ENCODE peak calls at places on chromosome 4, in four cellular contexts. B is nephron progenitor cell, P is fibroblast of lung, T is endothelial cell. R is an unnamed sample.

GRCh38 chr4:155784637-155785036 is 25.8 kb downstream of the GUCY1B1 start:
- DNase-seq in B (no peak), P (no peak), T (no peak), R (no peak)

GRCh38 chr4:173318648-173319211 is 15.4 kb downstream of the HMGB2 start:
- DNase-seq in B (no peak), P (peak; percentile 61), T (no peak), R (no peak)

GRCh38 chr4:65316534-65316933 is 353.8 kb downstream of the EPHA5 start:
- DNase-seq in B (no peak), P (no peak), T (no peak), R (no peak)

GRCh38 chr4:102390438-102390837 is 45.2 kb upstream of the SLC39A8 start:
- DNase-seq in B (no peak), P (peak; percentile 79), T (no peak), R (no peak)

GRCh38 chr4:147638942-147639341 is 21.7 kb downstream of the TMEM184C start:
- DNase-seq in B (no peak), P (peak; percentile 68), T (no peak), R (no peak)

GRCh38 chr4:4758708-4759107 is 100.8 kb upstream of the MSX1 start:
- DNase-seq in B (no peak), P (no peak), T (no peak), R (no peak)

GRCh38 chr4:1395941-1396805 is 10.1 kb downstream of the NKX1-1 start:
- DNase-seq in B (peak; percentile 1), P (no peak), T (no peak), R (no peak)

GRCh38 chr4:4851906-4852305 is 7.6 kb upstream of the MSX1 start:
- DNase-seq in B (no peak), P (no peak), T (no peak), R (no peak)

GRCh38 chr4:7677086-7677485 is 242.4 kb upstream of the PSAPL1 start:
- DNase-seq in B (no peak), P (no peak), T (no peak), R (no peak)

GRCh38 chr4:5863461-5864113 is 29.3 kb downstream of the CRMP1 start:
- DNase-seq in B (no peak), P (peak; percentile 98), T (no peak), R (no peak)

GRCh38 chr4:60605651-60606354 is 594.3 kb upstream of the ADGRL3 start:
- DNase-seq in B (no peak), P (peak; percentile 44), T (no peak), R (no peak)

GRCh38 chr4:94714761-94715160 is 43.0 kb upstream of the BMPR1B start:
- DNase-seq in B (no peak), P (peak; percentile 89), T (no peak), R (no peak)

GRCh38 chr4:182975806-182976205 is 58.6 kb upstream of the DCTD start:
- DNase-seq in B (no peak), P (peak; percentile 92), T (no peak), R (no peak)

GRCh38 chr4:21304061-21304541 is 603.8 kb downstream of the PACRGL start:
- DNase-seq in B (peak; percentile 73), P (no peak), T (peak; percentile 64), R (peak; percentile 76)

GRCh38 chr4:54318904-54319303 is 89.8 kb downstream of the PDGFRA start:
- DNase-seq in B (peak; percentile 36), P (peak; percentile 44), T (peak; percentile 47), R (no peak)

GRCh38 chr4:183329954-183330742 is 7.9 kb upstream of the CLDN24 start:
- DNase-seq in B (no peak), P (no peak), T (no peak), R (no peak)

GRCh38 chr4:78032446-78032845 is 24.7 kb upstream of the FRAS1 start:
- DNase-seq in B (no peak), P (no peak), T (no peak), R (no peak)

GRCh38 chr4:78032929-78033328 is 24.2 kb upstream of the FRAS1 start:
- DNase-seq in B (no peak), P (no peak), T (no peak), R (no peak)

GRCh38 chr4:78033859-78034258 is 23.3 kb upstream of the FRAS1 start:
- DNase-seq in B (no peak), P (peak; percentile 4), T (no peak), R (no peak)

GRCh38 chr4:78031457-78031856 is 25.7 kb upstream of the FRAS1 start:
- DNase-seq in B (no peak), P (no peak), T (no peak), R (no peak)
- TF ChIP-seq CTCF in B (no peak), P (no peak), T (no peak), R (no peak)

GRCh38 chr4:73523126-73523525 is 41.6 kb downstream of the AFM start:
- DNase-seq in B (no peak), P (no peak), T (no peak), R (no peak)

GRCh38 chr4:73518340-73518739 is 36.8 kb downstream of the AFM start:
- DNase-seq in B (no peak), P (no peak), T (no peak), R (no peak)

GRCh38 chr4:73525611-73526010 is 44.1 kb downstream of the AFM start:
- DNase-seq in B (no peak), P (no peak), T (no peak), R (no peak)

GRCh38 chr4:73520821-73521220 is 39.3 kb downstream of the AFM start:
- DNase-seq in B (no peak), P (peak; percentile 63), T (no peak), R (no peak)
- TF ChIP-seq CTCF in B (no peak), P (no peak), T (no peak), R (no peak)

GRCh38 chr4:27001398-27002164 is 140.9 kb downstream of the STIM2 start:
- DNase-seq in B (no peak), P (no peak), T (no peak), R (no peak)
- TF ChIP-seq CTCF in B (no peak), P (no peak), T (no peak), R (peak; percentile 24)

DNA sequence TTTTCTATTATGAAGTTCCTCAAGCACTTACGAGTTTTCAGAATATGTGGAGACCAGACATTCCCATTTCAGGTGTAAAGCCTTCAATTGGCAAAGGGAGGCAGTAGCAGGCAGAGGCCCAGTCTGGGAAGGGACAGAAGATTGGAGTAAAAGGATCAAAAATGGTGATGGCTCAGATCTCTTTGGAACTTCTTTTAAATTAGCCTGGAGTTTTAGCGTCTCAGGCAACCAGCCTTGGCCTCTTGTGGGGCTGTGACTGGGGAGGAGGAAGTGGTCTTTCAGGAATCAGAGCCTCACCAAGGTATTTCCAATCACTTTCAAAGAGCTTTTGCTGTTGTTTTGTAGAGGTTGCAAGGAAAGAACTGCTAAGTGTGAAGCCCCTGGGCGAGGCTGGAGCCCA is 239.1 kb downstream of the FRAS1 start:
- DNase-seq in B (no peak), P (no peak), T (no peak), R (no peak)
- TF ChIP-seq CTCF in B (no peak), P (no peak), T (no peak), R (no peak)

GRCh38 chr4:87835192-87835591 is 2.4 kb downstream of the MEPE start:
- DNase-seq in B (no peak), P (peak; percentile 27), T (no peak), R (no peak)

GRCh38 chr4:87840149-87840548 is 7.4 kb downstream of the MEPE start:
- DNase-seq in B (no peak), P (no peak), T (no peak), R (no peak)

GRCh38 chr4:87835732-87836131 is 3.0 kb downstream of the MEPE start:
- DNase-seq in B (no peak), P (peak; percentile 22), T (no peak), R (no peak)

GRCh38 chr4:87839309-87839946 is 6.7 kb downstream of the MEPE start:
- DNase-seq in B (peak; percentile 27), P (peak; percentile 37), T (no peak), R (peak; percentile 22)

GRCh38 chr4:87838207-87838606 is 5.4 kb downstream of the MEPE start:
- DNase-seq in B (peak; percentile 6), P (no peak), T (no peak), R (peak; percentile 17)
- TF ChIP-seq CTCF in B (peak; percentile 22), P (peak; percentile 27), T (peak; percentile 44), R (no peak)

GRCh38 chr4:37528161-37528560 is 158.0 kb downstream of the RELL1 start:
- DNase-seq in B (no peak), P (no peak), T (no peak), R (no peak)
- TF ChIP-seq CTCF in B (no peak), P (no peak), T (no peak), R (no peak)

GRCh38 chr4:81084029-81084428 is 53.5 kb downstream of the BMP3 start:
- DNase-seq in B (no peak), P (peak; percentile 29), T (no peak), R (no peak)
- TF ChIP-seq CTCF in B (no peak), P (peak; percentile 24), T (no peak), R (no peak)